ENCODE peak calls at places on chromosomes 4 and X, in eight cellular contexts. D is CD8-positive, alpha-beta T cell; H is GM13977; Z is ascending aorta; N is A549; P is IMR-90; W is CD4-positive, alpha-beta T cell; X is fibroblast of pulmonary artery. Y is an unnamed sample.

GRCh38 chr4:47525154-47525819 is 40.2 kb downstream of the ATP10D start:
- DNase-seq in P (peak), X (peak), W (no peak), N (peak), D (no peak), H (no peak), Z (no peak), Y (no peak)

GRCh38 chr4:98794565-98795205 is 134.2 kb downstream of the EIF4E start:
- DNase-seq in P (peak), H (no peak), W (no peak), X (peak), Z (no peak), D (no peak), N (no peak), Y (no peak)

GRCh38 chr4:156242390-156242789 is 288.7 kb upstream of the CTSO start:
- DNase-seq in X (peak), N (no peak), D (no peak), W (no peak), P (no peak), H (no peak), Z (no peak), Y (no peak)

GRCh38 chr4:10164877-10165283 is 48.3 kb upstream of the WDR1 start:
- DNase-seq in Z (no peak), P (peak), N (peak), W (no peak), D (no peak), H (peak), X (peak), Y (no peak)

GRCh38 chr4:180099962-180100361 is 2143.2 kb upstream of the TENM3 start:
- DNase-seq in D (no peak), W (no peak), P (no peak), N (no peak), Z (no peak), X (no peak), H (no peak), Y (no peak)

GRCh38 chrX:131704136-131704695 is 160.3 kb downstream of the OR13H1 start:
- DNase-seq in Z (peak), P (peak), X (no peak), D (peak), H (peak), W (peak), N (peak), Y (no peak)

GRCh38 chrX:67288958-67289641 is 254.7 kb upstream of the AR start:
- DNase-seq in N (no peak), W (no peak), H (no peak), Z (no peak), D (no peak), P (no peak), X (no peak), Y (no peak)

GRCh38 chrX:68929332-68930150 is 100.7 kb downstream of the EFNB1 start:
- DNase-seq in H (no peak), X (peak), Z (peak), W (no peak), D (no peak), P (peak), N (peak), Y (no peak)

GRCh38 chr4:158805628-158806471 is 37.0 kb downstream of the FNIP2 start:
- DNase-seq in N (no peak), X (no peak), D (no peak), Z (no peak), W (no peak), P (no peak), H (no peak), Y (no peak)

GRCh38 chrX:153969904-153970397 is 1.7 kb downstream of the HCFC1 start:
- DNase-seq in D (no peak), N (no peak), X (peak), Z (no peak), W (no peak), H (no peak), P (peak), Y (no peak)

GRCh38 chr4:176467011-176467410 is 147.2 kb downstream of the SPCS3 start:
- DNase-seq in P (peak), N (no peak), D (no peak), W (no peak), H (no peak), X (no peak), Z (no peak), Y (no peak)

GRCh38 chr4:31370866-31371465 is 650.8 kb downstream of the PCDH7 start:
- DNase-seq in Z (no peak), N (peak), X (peak), W (no peak), P (peak), H (peak), D (no peak), Y (no peak)

GRCh38 chrX:17608898-17609297 is 128.4 kb upstream of the SCML1 start:
- DNase-seq in D (no peak), P (no peak), W (no peak), H (no peak), Z (no peak), N (no peak), X (no peak), Y (no peak)

GRCh38 chrX:150334998-150335397 is 28.1 kb upstream of the MAMLD1 start:
- DNase-seq in Z (no peak), P (no peak), X (no peak), N (no peak), D (no peak), H (no peak), W (no peak), Y (no peak)

GRCh38 chrX:153727108-153727931 is 2.7 kb downstream of the ABCD1 start:
- DNase-seq in N (no peak), P (no peak), W (no peak), Z (no peak), D (no peak), X (no peak), H (peak), Y (peak)

GRCh38 chr4:26252349-26252748 is 68.5 kb upstream of the RBPJ start:
- DNase-seq in D (no peak), N (no peak), W (no peak), X (no peak), H (no peak), P (no peak), Z (no peak), Y (no peak)

GRCh38 chr4:84790769-84791565 is 175.5 kb downstream of the WDFY3 start:
- DNase-seq in N (no peak), H (no peak), W (no peak), D (no peak), X (no peak), Z (no peak), P (no peak), Y (no peak)

GRCh38 chrX:118807151-118808017 is 16.2 kb upstream of the ZCCHC12 start:
- DNase-seq in N (peak), X (peak), H (peak), W (peak), D (peak), Z (no peak), P (peak), Y (no peak)

GRCh38 chrX:148658115-148658725 is 157.8 kb downstream of the AFF2 start:
- DNase-seq in W (no peak), X (no peak), D (no peak), N (no peak), H (no peak), Z (no peak), P (no peak), Y (no peak)

GRCh38 chr4:125229596-125230058 is 85.1 kb upstream of the FAT4 start:
- DNase-seq in Z (no peak), H (no peak), W (no peak), X (no peak), P (no peak), N (no peak), D (no peak), Y (peak)

GRCh38 chrX:40012039-40012799 is 85.5 kb downstream of the BCOR start:
- DNase-seq in N (no peak), H (peak), P (peak), Z (no peak), W (no peak), X (peak), D (no peak), Y (no peak)

GRCh38 chr4:8391972-8392371 is 48.6 kb downstream of the ACOX3 start:
- DNase-seq in P (peak), N (no peak), X (peak), D (no peak), W (no peak), Z (no peak), H (peak), Y (no peak)

GRCh38 chr4:74370912-74371311 is 6.0 kb downstream of the EREG start:
- DNase-seq in W (no peak), N (peak), Z (no peak), D (no peak), H (peak), X (peak), P (peak), Y (no peak)

GRCh38 chrX:124362072-124362471 is 15.7 kb downstream of the SH2D1A start:
- DNase-seq in Z (no peak), P (no peak), W (no peak), X (no peak), N (no peak), D (no peak), H (no peak), Y (no peak)

GRCh38 chrX:21382715-21383114 is 8.5 kb downstream of the CNKSR2 start:
- DNase-seq in D (no peak), Z (no peak), H (no peak), X (peak), P (no peak), N (peak), W (no peak), Y (no peak)
- TF ChIP-seq CTCF in D (peak), Z (peak), H (no peak), X (peak), P (no peak), N (no peak), W (peak), Y (peak)

GRCh38 chr4:82578935-82579334 is 17.1 kb upstream of the TMEM150C start:
- DNase-seq in W (no peak), N (peak), Z (no peak), P (no peak), X (peak), H (no peak), D (no peak), Y (no peak)
- TF ChIP-seq CTCF in W (no peak), N (no peak), Z (no peak), P (no peak), X (peak), H (no peak), D (no peak), Y (peak)

DNA sequence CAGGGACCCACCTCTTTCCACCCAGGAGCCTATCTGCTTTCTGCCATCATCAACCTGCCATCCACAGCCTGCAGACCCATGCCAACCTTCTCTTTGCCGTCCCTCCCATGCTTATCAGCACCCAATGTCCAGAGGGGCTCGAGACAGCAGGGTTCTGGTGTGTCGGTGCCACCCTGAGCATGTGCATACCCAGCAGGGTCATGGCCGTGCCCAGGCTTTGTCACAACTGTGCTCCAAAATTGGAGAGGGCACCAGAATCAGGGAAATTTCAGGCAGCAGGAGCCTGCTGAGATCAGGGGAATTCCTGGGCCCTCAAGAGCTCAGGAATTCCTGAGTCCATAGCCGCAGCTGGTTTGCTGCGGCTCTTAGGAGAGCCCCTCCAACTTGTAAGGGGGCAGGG is 330.6 kb downstream of the CCSER1 start:
- DNase-seq in N (no peak), X (no peak), Z (no peak), D (no peak), P (no peak), W (no peak), H (no peak), Y (peak)
- TF ChIP-seq CTCF in N (no peak), X (no peak), Z (no peak), D (no peak), P (no peak), W (no peak), H (no peak), Y (no peak)

DNA sequence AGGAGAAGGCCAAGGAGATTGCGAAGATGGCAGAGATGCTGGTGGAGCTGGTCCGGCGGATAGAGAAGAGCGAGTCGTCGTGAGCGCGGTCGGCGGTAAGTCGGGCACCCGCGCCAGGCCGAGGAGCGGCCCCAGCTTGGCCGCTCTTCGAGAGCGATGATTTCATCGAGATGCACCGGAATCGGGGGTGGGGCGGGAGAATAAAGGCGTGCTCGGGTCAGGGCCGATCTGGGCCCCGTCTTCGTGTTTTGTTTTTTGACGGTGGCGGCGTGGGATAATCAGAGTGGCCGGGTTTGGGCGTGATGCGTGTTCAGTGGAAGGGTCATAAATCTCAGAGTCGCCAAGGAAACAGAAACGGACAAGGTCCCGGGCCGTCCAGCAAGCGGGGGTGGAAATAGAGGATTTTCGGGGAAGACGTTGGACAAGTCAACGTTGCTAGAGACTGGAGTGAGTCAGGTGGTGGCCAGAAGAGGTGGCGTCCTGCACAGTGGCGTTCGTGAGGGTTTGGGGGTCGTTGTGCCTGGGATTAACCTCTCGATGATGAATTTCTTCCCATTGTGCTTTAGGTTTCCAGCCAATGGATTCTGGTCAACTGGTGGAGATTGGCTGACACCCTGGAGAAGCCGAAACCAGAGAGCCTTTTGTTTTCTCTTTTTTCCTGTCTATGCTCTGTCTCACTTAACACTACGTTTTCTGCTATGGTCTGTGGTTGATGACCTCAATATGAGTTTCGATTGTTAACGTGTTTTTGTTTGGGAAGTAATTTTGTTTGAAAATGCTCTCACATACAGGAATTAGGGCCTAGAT is 882 bp downstream of the MRFAP1 start:
- DNase-seq in X (peak), Z (no peak), H (peak), P (peak), W (peak), D (peak), N (no peak), Y (no peak)
- TF ChIP-seq CTCF in X (no peak), Z (no peak), H (no peak), P (no peak), W (no peak), D (no peak), N (no peak), Y (no peak)

GRCh38 chr4:73311428-73311827 is 52.8 kb upstream of the ANKRD17 start:
- DNase-seq in N (peak), W (no peak), D (no peak), Z (no peak), X (peak), P (peak), H (no peak), Y (no peak)
- TF ChIP-seq CTCF in N (peak), W (peak), D (peak), Z (peak), X (peak), P (peak), H (peak), Y (peak)

GRCh38 chr4:148068065-148068911 is 336.4 kb downstream of the ARHGAP10 start:
- DNase-seq in H (no peak), D (no peak), P (no peak), N (no peak), X (no peak), W (no peak), Z (no peak), Y (no peak)
- TF ChIP-seq CTCF in H (no peak), D (no peak), P (no peak), N (no peak), X (no peak), W (no peak), Z (no peak), Y (no peak)

GRCh38 chr4:185149392-185149791 is 6.3 kb downstream of the SLC25A4 start:
- DNase-seq in Z (no peak), N (no peak), P (no peak), W (no peak), H (no peak), X (no peak), D (no peak), Y (no peak)
- TF ChIP-seq CTCF in Z (no peak), N (no peak), P (no peak), W (no peak), H (no peak), X (no peak), D (no peak), Y (no peak)

DNA sequence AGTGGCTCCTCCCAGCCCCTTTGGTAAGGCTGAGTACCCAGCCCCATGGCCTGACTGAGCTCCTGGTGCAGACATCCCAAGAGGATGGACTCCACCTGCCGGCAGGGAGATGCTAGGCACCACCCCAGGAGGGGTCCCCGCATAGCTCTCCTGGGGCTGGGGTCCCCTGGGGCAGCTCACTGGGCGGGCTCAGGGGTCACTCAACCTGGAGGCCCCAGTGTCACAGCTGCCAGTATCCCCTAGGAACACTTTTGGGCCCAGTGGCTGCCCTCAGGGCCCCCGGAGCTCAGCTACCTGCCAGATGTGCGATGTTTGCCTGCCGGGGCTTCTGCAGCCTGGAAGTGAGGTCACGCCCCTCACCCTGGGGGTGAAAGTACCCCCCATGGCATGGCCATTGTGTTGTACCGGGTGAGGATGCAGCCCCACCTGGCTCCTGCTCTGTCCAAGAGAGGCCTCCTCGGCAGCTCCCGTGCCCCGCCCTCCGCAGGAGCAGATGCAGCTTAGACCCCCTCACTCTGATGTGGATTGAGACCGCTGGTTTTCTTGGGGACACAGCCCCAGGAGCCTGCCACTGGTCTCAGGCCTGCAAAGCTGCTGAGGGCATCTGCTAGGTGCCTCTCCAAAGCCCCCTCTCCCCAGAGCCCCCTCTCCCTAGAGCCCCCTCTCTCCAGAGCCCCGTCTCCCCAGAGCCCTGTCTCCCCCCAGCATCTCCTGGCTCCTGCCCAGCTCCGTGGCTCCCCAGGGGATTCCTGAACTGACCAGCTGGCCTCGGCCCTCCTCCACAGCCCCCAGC is 6.7 kb upstream of the HGFAC start:
- DNase-seq in P (no peak), H (no peak), X (no peak), W (no peak), D (no peak), Z (no peak), N (no peak), Y (no peak)
- TF ChIP-seq CTCF in P (no peak), H (peak), X (peak), W (no peak), D (no peak), Z (no peak), N (no peak), Y (peak)

GRCh38 chrX:147550217-147550616 is 361.5 kb upstream of the FMR1 start:
- DNase-seq in Z (no peak), X (no peak), W (no peak), D (no peak), H (no peak), P (no peak), N (no peak), Y (no peak)
- TF ChIP-seq CTCF in Z (peak), X (no peak), W (no peak), D (no peak), H (peak), P (no peak), N (no peak), Y (peak)

GRCh38 chrX:37060999-37061398 is 52.8 kb downstream of the FAM47C start:
- DNase-seq in N (peak), P (peak), W (no peak), X (peak), H (peak), Z (no peak), D (no peak), Y (no peak)
- TF ChIP-seq CTCF in N (peak), P (peak), W (no peak), X (peak), H (peak), Z (peak), D (no peak), Y (peak)

Y was measured in chondrocyte.